ENCODE peak calls at places on chromosomes 7 and 10, in eight cellular contexts. H, Q, I, P, V, X, C and R are unnamed samples.
A peak's percentile ranks its signal among the peaks of the same experiment; 100 is the strongest.

GRCh38 chr7:83559887-83560286 is 89.1 kb downstream of the SEMA3E start:
- ATAC-seq in H (no peak), Q (no peak), I (no peak), P (no peak), V (no peak), X (no peak), C (no peak), R (no peak)

GRCh38 chr7:43294080-43294630 is 181.7 kb downstream of the HECW1 start:
- ATAC-seq in H (no peak), Q (peak; percentile 18), I (no peak), P (no peak), V (no peak), X (peak; percentile 55), C (no peak), R (no peak)

GRCh38 chr10:97185326-97186058 is at the start of gene SLIT1:
- ATAC-seq in H (no peak), Q (peak; percentile 27), I (no peak), P (peak; percentile 47), V (no peak), X (no peak), C (no peak), R (no peak)

GRCh38 chr10:73376679-73377078 is 18.0 kb upstream of the CFAP70 start:
- ATAC-seq in H (no peak), Q (no peak), I (no peak), P (no peak), V (no peak), X (no peak), C (no peak), R (no peak)

GRCh38 chr10:89651916-89652573 is 7.0 kb upstream of the PANK1 start:
- ATAC-seq in H (no peak), Q (no peak), I (no peak), P (no peak), V (no peak), X (no peak), C (no peak), R (no peak)

GRCh38 chr7:99674995-99675742 is 4.6 kb downstream of the CYP3A5 start:
- ATAC-seq in H (peak; percentile 63), Q (no peak), I (no peak), P (peak; percentile 63), V (no peak), X (no peak), C (no peak), R (no peak)

GRCh38 chr7:2830609-2831376 is 13.3 kb downstream of the GNA12 start:
- ATAC-seq in H (no peak), Q (no peak), I (no peak), P (no peak), V (no peak), X (peak; percentile 11), C (no peak), R (no peak)

GRCh38 chr7:17697128-17697881 is 243.0 kb downstream of the SNX13 start:
- ATAC-seq in H (no peak), Q (peak; percentile 87), I (no peak), P (no peak), V (no peak), X (no peak), C (no peak), R (peak; percentile 32)

GRCh38 chr7:78562191-78562590 is 763.6 kb downstream of the PHTF2 start:
- ATAC-seq in H (no peak), Q (no peak), I (no peak), P (no peak), V (no peak), X (no peak), C (no peak), R (no peak)

GRCh38 chr7:24227068-24227467 is 56.9 kb upstream of the NPY start:
- ATAC-seq in H (peak; percentile 53), Q (no peak), I (no peak), P (peak; percentile 65), V (no peak), X (no peak), C (peak; percentile 60), R (no peak)

GRCh38 chr7:114084381-114085312 is 165.8 kb upstream of the PPP1R3A start:
- ATAC-seq in H (no peak), Q (peak; percentile 29), I (no peak), P (peak; percentile 7), V (no peak), X (peak; percentile 16), C (peak; percentile 25), R (peak; percentile 2)

GRCh38 chr10:110042181-110042580 is 34.4 kb downstream of the ADD3 start:
- ATAC-seq in H (no peak), Q (peak; percentile 23), I (peak; percentile 58), P (no peak), V (no peak), X (no peak), C (no peak), R (no peak)

GRCh38 chr7:47557317-47557985 is 24.5 kb downstream of the TNS3 start:
- ATAC-seq in H (no peak), Q (peak; percentile 77), I (no peak), P (no peak), V (no peak), X (peak; percentile 35), C (no peak), R (peak; percentile 59)

GRCh38 chr10:8163824-8164223 is 109.3 kb downstream of the GATA3 start:
- ATAC-seq in H (no peak), Q (no peak), I (no peak), P (no peak), V (no peak), X (no peak), C (no peak), R (no peak)

GRCh38 chr7:152419473-152420429 is 16.1 kb downstream of the KMT2C start:
- ATAC-seq in H (peak; percentile 42), Q (no peak), I (no peak), P (peak; percentile 62), V (no peak), X (no peak), C (peak; percentile 75), R (no peak)

GRCh38 chr10:7408003-7408493 is 2.8 kb downstream of the SFMBT2 start:
- ATAC-seq in H (no peak), Q (peak; percentile 15), I (peak; percentile 16), P (peak; percentile 0), V (no peak), X (peak; percentile 21), C (peak; percentile 3), R (peak; percentile 5)

GRCh38 chr10:91642831-91643692 is 10.2 kb upstream of the PPP1R3C start:
- ATAC-seq in H (no peak), Q (no peak), I (no peak), P (no peak), V (peak; percentile 89), X (no peak), C (peak; percentile 63), R (peak; percentile 63)

GRCh38 chr7:28036748-28037147 is 143.8 kb downstream of the JAZF1 start:
- ATAC-seq in H (no peak), Q (peak; percentile 29), I (no peak), P (no peak), V (no peak), X (peak; percentile 28), C (no peak), R (peak; percentile 13)

GRCh38 chr7:135884495-135885237 is 92.5 kb downstream of the MTPN start:
- ATAC-seq in H (no peak), Q (peak; percentile 90), I (no peak), P (no peak), V (no peak), X (no peak), C (no peak), R (no peak)

GRCh38 chr10:9076066-9076465 is 1021.6 kb downstream of the GATA3 start:
- ATAC-seq in H (no peak), Q (no peak), I (no peak), P (peak; percentile 82), V (no peak), X (no peak), C (no peak), R (no peak)

GRCh38 chr7:620052-620451 is 100.4 kb upstream of the PDGFA start:
- ATAC-seq in H (peak; percentile 82), Q (no peak), I (no peak), P (peak; percentile 65), V (no peak), X (peak; percentile 24), C (peak; percentile 82), R (no peak)

GRCh38 chr10:14366760-14367159 is 36.0 kb upstream of the FRMD4A start:
- ATAC-seq in H (no peak), Q (no peak), I (no peak), P (no peak), V (no peak), X (no peak), C (no peak), R (no peak)

GRCh38 chr10:34753014-34753757 is 61.9 kb downstream of the PARD3 start:
- ATAC-seq in H (no peak), Q (no peak), I (no peak), P (no peak), V (no peak), X (peak; percentile 8), C (no peak), R (no peak)